ENCODE peak calls at places on chromosomes 4 and X, in four cellular contexts. O, X, V and Z are unnamed samples.

GRCh38 chr4:102554482-102554881 is 53.3 kb downstream of the NFKB1 start:
- DNase-seq in V (no peak), X (no peak), O (no peak), Z (no peak)

GRCh38 chr4:78591404-78591803 is 39.8 kb downstream of the ANXA3 start:
- DNase-seq in O (no peak), V (no peak), X (no peak), Z (no peak)

GRCh38 chrX:130083656-130084382 is 26.5 kb downstream of the ELF4 start:
- DNase-seq in X (no peak), O (peak), V (no peak), Z (no peak)

GRCh38 chrX:103839404-103839803 is 7.3 kb upstream of the RAB9B start:
- DNase-seq in V (no peak), O (no peak), X (no peak), Z (no peak)

GRCh38 chrX:57918750-57919436 is 8.6 kb upstream of the ZXDA start:
- DNase-seq in V (no peak), O (peak), X (no peak), Z (no peak)

GRCh38 chr4:10114607-10115006 is 2.0 kb downstream of the WDR1 start:
- DNase-seq in X (no peak), O (no peak), V (no peak), Z (no peak)

GRCh38 chr4:108165601-108166000 is 3.1 kb downstream of the LEF1 start:
- DNase-seq in O (peak), V (no peak), X (no peak), Z (no peak)

GRCh38 chr4:6965329-6965728 is 55.7 kb downstream of the TBC1D14 start:
- DNase-seq in V (no peak), X (no peak), O (no peak), Z (no peak)

GRCh38 chr4:91519155-91519554 is 784.6 kb upstream of the GRID2 start:
- DNase-seq in O (no peak), V (no peak), X (no peak), Z (no peak)

GRCh38 chr4:6293661-6294060 is 24.0 kb downstream of the WFS1 start:
- DNase-seq in O (no peak), V (no peak), X (no peak), Z (no peak)

GRCh38 chr4:93084599-93085305 is 743.8 kb upstream of the ATOH1 start:
- DNase-seq in X (no peak), O (no peak), V (no peak), Z (no peak)

GRCh38 chrX:130829526-130830515 is 73.2 kb downstream of the ENOX2 start:
- DNase-seq in O (no peak), X (no peak), V (no peak), Z (peak)

GRCh38 chr4:108432418-108432817 is 188.0 kb upstream of the RPL34 start:
- DNase-seq in O (no peak), X (no peak), V (no peak), Z (no peak)

GRCh38 chrX:16592194-16592770 is 57.7 kb upstream of the S100G start:
- DNase-seq in O (no peak), V (no peak), X (no peak), Z (no peak)

GRCh38 chr4:69951602-69952001 is 13.9 kb downstream of the CSN2 start:
- DNase-seq in O (no peak), X (no peak), V (no peak), Z (no peak)

GRCh38 chr4:14877246-14878220 is 124.7 kb upstream of the CPEB2 start:
- DNase-seq in X (no peak), V (no peak), O (no peak), Z (peak)
- TF ChIP-seq SPI1 in X (peak), V (peak), O (peak), Z (peak)

GRCh38 chr4:25621027-25621930 is 34.4 kb upstream of the SLC34A2 start:
- DNase-seq in O (no peak), V (no peak), X (no peak), Z (no peak)

GRCh38 chr4:25619601-25620000 is 36.0 kb upstream of the SLC34A2 start:
- DNase-seq in X (no peak), O (no peak), V (no peak), Z (no peak)
- TF ChIP-seq SPI1 in X (no peak), O (no peak), V (no peak), Z (no peak)

DNA sequence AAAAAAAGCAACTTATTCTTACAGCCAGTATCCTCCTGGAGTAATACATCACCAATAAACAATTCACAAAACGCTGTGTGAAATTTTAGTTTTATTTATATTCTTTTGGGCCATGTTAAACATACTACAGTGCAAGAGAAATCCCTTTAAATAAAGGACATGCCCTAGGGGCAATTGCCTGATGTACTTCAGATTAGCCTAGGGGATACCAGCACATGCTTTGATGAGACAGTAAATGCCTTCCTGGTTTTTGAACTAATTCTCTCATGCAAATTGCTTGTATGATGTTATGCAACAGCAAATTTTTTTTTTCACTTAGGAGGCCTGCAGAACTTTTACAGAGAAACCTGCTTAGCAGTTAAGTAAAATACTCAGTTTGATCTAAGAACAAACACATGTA is 711.9 kb upstream of the FRG1 start:
- DNase-seq in O (no peak), V (no peak), X (no peak), Z (no peak)
- TF ChIP-seq SPI1 in O (no peak), V (no peak), X (no peak), Z (no peak)

GRCh38 chr4:71123951-71124350 is 130.5 kb downstream of the DCK start:
- DNase-seq in X (no peak), V (no peak), O (no peak), Z (no peak)

GRCh38 chr4:71130827-71131603 is 137.6 kb downstream of the DCK start:
- DNase-seq in X (no peak), V (no peak), O (no peak), Z (no peak)

GRCh38 chr4:71120831-71121524 is 127.5 kb downstream of the DCK start:
- DNase-seq in V (no peak), X (no peak), O (no peak), Z (no peak)

GRCh38 chr4:71125137-71125536 is 131.7 kb downstream of the DCK start:
- DNase-seq in O (no peak), X (no peak), V (no peak), Z (no peak)

GRCh38 chr4:71126719-71127118 is 133.3 kb downstream of the DCK start:
- DNase-seq in X (no peak), O (no peak), V (no peak), Z (no peak)
- TF ChIP-seq SPI1 in X (no peak), O (no peak), V (no peak), Z (no peak)